ENCODE peak calls at places on chromosomes 2 and 18, in seven cellular contexts. J is central memory CD4-positive, alpha-beta T cell; M is effector memory CD8-positive, alpha-beta T cell; S is AG08396; O is activated naive CD8-positive, alpha-beta T cell treated with anti-CD3 and anti-CD28 coated beads, Interleukin-2, amount 50 U/mL, for 24 hours; R is fibroblast of the aortic adventitia; P is islet precursor cell. F is an unnamed sample.
A peak's percentile ranks its signal among the peaks of the same experiment; 100 is the strongest.

GRCh38 chr2:71581015-71581414 is 127.7 kb downstream of the DYSF start:
- DNase-seq in S (no peak), O (no peak), R (peak; percentile 24), P (no peak), M (no peak), J (no peak), F (no peak)

GRCh38 chr2:165576409-165576808 is 106.9 kb downstream of the CSRNP3 start:
- DNase-seq in J (no peak), O (no peak), S (no peak), R (no peak), P (no peak), M (no peak), F (no peak)

GRCh38 chr2:893311-893710 is 57.3 kb upstream of the SNTG2 start:
- DNase-seq in R (no peak), O (no peak), M (no peak), P (peak; percentile 86), J (no peak), S (no peak), F (no peak)

GRCh38 chr2:197455428-197455827 is 2.1 kb downstream of the COQ10B start:
- DNase-seq in J (no peak), R (no peak), M (no peak), P (no peak), O (no peak), S (no peak), F (no peak)

GRCh38 chr2:74328074-74328473 is 15.1 kb downstream of the SLC4A5 start:
- DNase-seq in R (no peak), S (no peak), O (no peak), M (no peak), J (no peak), P (no peak), F (no peak)

GRCh38 chr2:241869087-241869961 is at the start of gene RTP5:
- DNase-seq in J (no peak), M (no peak), O (no peak), P (no peak), R (no peak), S (no peak), F (no peak)

GRCh38 chr2:100903534-100904258 is 83.8 kb downstream of the NPAS2 start:
- DNase-seq in S (no peak), M (no peak), J (no peak), O (no peak), R (no peak), P (peak; percentile 97), F (no peak)

GRCh38 chr2:47243596-47244323 is 88.7 kb upstream of the STPG4 start:
- DNase-seq in P (peak; percentile 95), R (peak; percentile 51), O (no peak), M (no peak), J (no peak), S (no peak), F (no peak)

GRCh38 chr18:49304746-49305145 is 155.7 kb downstream of the DYM start:
- DNase-seq in O (no peak), P (no peak), R (no peak), M (no peak), J (no peak), S (no peak), F (no peak)

GRCh38 chr2:13227543-13227942 is 510.8 kb downstream of the TRIB2 start:
- DNase-seq in R (no peak), S (no peak), J (no peak), O (no peak), M (no peak), P (no peak), F (no peak)

GRCh38 chr2:85840091-85840490 is 48.7 kb downstream of the ST3GAL5 start:
- DNase-seq in S (no peak), M (no peak), O (no peak), R (no peak), J (no peak), P (no peak), F (no peak)

GRCh38 chr18:21484851-21485636 is 115.5 kb downstream of the ESCO1 start:
- DNase-seq in M (no peak), O (no peak), P (no peak), S (no peak), J (no peak), R (peak; percentile 16), F (no peak)

GRCh38 chr2:239263231-239263936 is 137.4 kb downstream of the HDAC4 start:
- DNase-seq in O (no peak), P (peak; percentile 46), J (no peak), M (no peak), S (no peak), R (no peak), F (peak; percentile 26)

GRCh38 chr18:63098014-63098981 is 221.3 kb downstream of the BCL2 start:
- DNase-seq in J (peak; percentile 45), R (no peak), S (no peak), O (peak; percentile 34), P (peak; percentile 34), M (peak; percentile 45), F (no peak)

GRCh38 chr2:142218471-142218870 is 87.7 kb upstream of the LRP1B start:
- DNase-seq in R (no peak), J (no peak), S (no peak), P (peak; percentile 84), M (no peak), O (no peak), F (no peak)